ENCODE peak calls at places on chromosome 6, in ten cellular contexts. A, N, H, W, J, Y, Z, K, X and O are unnamed samples.

GRCh38 chr6:128492386-128492785 is 28.0 kb downstream of the PTPRK start:
- DNase-seq in A (peak; percentile 65), N (no peak), H (peak; percentile 76), W (no peak), J (no peak), Y (peak; percentile 83), Z (no peak), K (no peak), X (no peak), O (no peak)

GRCh38 chr6:45854343-45854742 is 161.3 kb downstream of the CLIC5 start:
- DNase-seq in A (no peak), N (no peak), H (no peak), W (no peak), J (no peak), Y (no peak), Z (no peak), K (no peak), X (no peak), O (no peak)

GRCh38 chr6:36118550-36119107 is 11.7 kb upstream of the MAPK13 start:
- DNase-seq in A (no peak), N (peak; percentile 85), H (no peak), W (peak; percentile 70), J (peak; percentile 54), Y (no peak), Z (peak; percentile 74), K (no peak), X (no peak), O (peak; percentile 42)

GRCh38 chr6:38212579-38212978 is 393.1 kb downstream of the ZFAND3 start:
- DNase-seq in A (no peak), N (no peak), H (peak; percentile 14), W (no peak), J (no peak), Y (no peak), Z (no peak), K (no peak), X (peak; percentile 57), O (peak; percentile 47)

GRCh38 chr6:34390531-34391013 is 1.9 kb downstream of the NUDT3 start:
- DNase-seq in A (no peak), N (no peak), H (no peak), W (no peak), J (no peak), Y (no peak), Z (no peak), K (no peak), X (no peak), O (no peak)

GRCh38 chr6:103455275-103455674 is 1404.4 kb downstream of the HACE1 start:
- DNase-seq in A (no peak), N (no peak), H (no peak), W (no peak), J (no peak), Y (no peak), Z (no peak), K (no peak), X (no peak), O (no peak)

GRCh38 chr6:97133071-97133470 is 149.9 kb downstream of the MMS22L start:
- DNase-seq in A (peak; percentile 21), N (no peak), H (peak; percentile 3), W (no peak), J (no peak), Y (no peak), Z (no peak), K (peak; percentile 47), X (no peak), O (no peak)

GRCh38 chr6:29146154-29146553 is 24.6 kb upstream of the OR2J2 start:
- DNase-seq in A (no peak), N (no peak), H (no peak), W (no peak), J (no peak), Y (no peak), Z (no peak), K (no peak), X (no peak), O (no peak)

GRCh38 chr6:169171951-169172350 is 81.7 kb downstream of the THBS2 start:
- DNase-seq in A (peak; percentile 37), N (no peak), H (peak; percentile 58), W (no peak), J (peak; percentile 18), Y (peak; percentile 52), Z (no peak), K (no peak), X (no peak), O (no peak)

DNA sequence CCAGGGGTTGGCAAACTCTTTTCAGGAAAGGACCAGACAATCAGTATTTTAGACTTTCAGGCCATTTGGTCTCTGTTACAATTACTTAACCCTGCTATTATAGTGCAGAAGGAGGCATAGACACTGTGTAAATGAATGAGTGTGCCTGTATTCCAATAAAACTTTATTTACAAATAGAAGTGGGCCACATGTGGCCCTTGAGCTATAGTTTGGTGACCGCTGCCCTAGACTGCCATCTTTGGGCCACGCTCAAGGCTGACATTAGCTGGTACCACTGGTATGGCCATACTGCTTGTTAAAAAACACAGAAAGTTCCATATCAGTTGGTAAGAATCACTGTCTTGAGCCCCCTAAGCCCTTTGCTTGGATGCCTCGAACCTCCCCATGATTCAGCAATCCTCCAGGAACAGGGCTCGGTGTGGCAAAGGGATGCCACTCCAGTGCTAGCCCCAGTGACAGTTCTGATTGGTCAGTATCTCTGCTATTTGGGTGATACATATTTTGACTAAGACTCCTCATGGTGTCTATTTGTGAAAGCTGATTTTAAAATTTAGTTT is 23.3 kb upstream of the SNRNP48 start:
- DNase-seq in A (no peak), N (no peak), H (no peak), W (no peak), J (no peak), Y (no peak), Z (no peak), K (no peak), X (peak; percentile 57), O (no peak)
- TF ChIP-seq CTCF in A (no peak), N (no peak), H (no peak), W (no peak), J (no peak), Y (no peak), Z (no peak), K (no peak), X (peak; percentile 39), O (no peak)

DNA sequence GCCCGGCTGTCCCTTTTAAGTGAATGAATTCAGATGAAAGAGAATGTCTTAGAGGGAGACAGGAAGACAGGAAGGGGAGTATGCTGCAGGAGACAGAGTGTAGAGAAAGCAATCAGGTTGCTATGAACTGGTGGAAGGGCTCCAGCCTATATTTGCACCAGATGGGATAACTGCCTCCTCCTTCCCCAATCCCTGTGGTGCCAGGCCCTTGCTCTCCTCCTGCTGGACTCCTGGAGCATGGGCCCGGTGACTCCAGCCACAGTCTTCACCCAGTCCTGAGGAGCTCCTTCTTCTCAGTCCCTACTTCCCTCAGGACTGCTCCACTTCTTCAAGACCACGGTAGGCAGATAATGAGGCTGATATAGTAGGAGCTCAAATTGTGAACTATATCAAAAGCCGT is 91.8 kb downstream of the TMEM200A start:
- DNase-seq in A (peak; percentile 22), N (no peak), H (no peak), W (no peak), J (no peak), Y (no peak), Z (no peak), K (no peak), X (peak; percentile 64), O (no peak)
- TF ChIP-seq CTCF in A (peak; percentile 34), N (no peak), H (no peak), W (no peak), J (no peak), Y (peak; percentile 36), Z (no peak), K (no peak), X (peak; percentile 59), O (no peak)

DNA sequence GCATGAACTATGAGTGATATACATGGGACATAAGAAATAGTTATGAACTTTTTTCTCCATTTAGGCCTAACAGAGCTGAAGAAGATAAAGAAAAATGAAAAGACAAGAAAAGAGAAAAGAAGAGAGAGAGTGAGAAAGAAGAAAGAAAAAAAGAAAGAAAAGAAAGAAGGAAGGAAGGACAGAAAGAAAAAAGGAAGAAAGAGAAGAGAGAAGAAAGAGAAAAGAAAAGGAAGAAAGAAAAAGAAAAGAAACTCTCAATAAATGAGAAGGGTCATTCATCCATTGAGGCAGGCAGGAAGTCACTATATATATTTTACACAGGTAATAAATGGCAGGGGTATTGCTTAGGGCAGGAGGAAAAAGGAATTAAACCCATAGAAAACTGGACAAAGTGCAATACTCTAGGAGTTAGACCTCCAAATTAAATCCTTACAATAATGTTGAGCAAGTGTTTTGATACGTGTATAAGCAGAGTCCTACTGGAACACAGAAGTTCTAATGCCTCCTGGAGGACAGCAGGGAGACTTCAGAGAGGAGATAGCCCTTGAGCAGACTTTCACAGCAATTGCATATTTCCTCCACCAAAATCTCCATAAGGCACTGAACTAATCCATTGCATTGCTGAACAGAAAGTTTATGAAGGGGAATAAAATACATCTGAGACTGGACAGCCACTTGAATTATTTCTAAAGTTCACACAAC is 86.4 kb upstream of the TENT5A start:
- DNase-seq in A (peak; percentile 30), N (no peak), H (no peak), W (no peak), J (no peak), Y (no peak), Z (no peak), K (no peak), X (no peak), O (no peak)
- TF ChIP-seq CTCF in A (peak; percentile 36), N (peak; percentile 22), H (no peak), W (no peak), J (no peak), Y (no peak), Z (no peak), K (no peak), X (peak; percentile 61), O (no peak)

DNA sequence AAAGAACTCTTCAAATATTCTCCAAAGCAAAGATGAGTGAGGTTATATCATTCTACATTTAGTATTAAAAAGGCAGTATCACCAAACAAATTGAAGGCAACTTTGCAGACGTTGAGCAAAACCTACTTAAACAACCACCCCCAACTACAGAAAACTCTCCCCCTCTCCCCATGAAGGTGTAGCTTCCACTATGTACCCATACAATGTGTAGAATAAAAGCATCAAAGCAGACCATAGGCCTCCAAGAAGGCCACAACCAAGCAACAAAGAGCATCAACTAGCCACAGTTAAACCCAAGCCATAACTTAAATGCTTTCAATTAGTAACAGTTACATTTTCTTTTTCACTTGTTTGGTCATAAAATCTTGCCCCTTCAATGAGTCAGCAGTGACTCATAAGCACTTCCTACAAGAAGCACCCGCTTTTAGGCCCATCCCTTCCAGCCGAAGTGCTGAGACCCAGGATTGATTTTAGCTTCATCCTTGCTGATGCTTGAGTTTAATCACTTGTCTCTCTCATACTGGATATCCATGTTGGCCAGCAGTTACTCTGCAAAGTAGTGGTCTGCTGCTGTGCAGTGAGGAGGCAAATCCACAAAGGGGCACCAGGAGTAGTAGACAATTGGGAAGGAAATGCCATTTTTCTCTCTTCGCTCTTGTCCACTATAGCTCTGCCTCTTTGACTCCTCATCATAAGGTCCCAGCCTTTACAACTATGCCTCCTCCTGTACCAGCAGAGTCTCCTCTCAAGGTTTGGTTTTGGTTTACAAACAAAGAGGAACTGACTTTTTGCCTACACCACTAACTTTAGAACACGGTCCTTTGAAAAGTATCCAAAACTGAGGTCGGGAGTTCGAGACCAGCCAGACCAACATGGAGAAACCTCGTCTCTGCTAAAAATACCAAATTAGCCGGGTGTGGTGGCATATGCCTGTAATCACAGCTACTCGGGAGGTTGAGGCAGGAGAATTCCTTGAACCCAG is 8.4 kb upstream of the NUP153 start:
- DNase-seq in A (peak; percentile 89), N (peak; percentile 69), H (peak; percentile 95), W (no peak), J (no peak), Y (peak; percentile 95), Z (peak; percentile 35), K (no peak), X (peak; percentile 45), O (no peak)
- TF ChIP-seq CTCF in A (peak; percentile 18), N (no peak), H (no peak), W (no peak), J (no peak), Y (no peak), Z (no peak), K (no peak), X (no peak), O (no peak)